ENCODE peak calls at places on chromosomes 5 and 9, in five cellular contexts. U, J, G, N and F are unnamed samples.

GRCh38 chr9:130445268-130445983 is 665 bp downstream of the ASS1 start:
- DNase-seq in N (no peak), G (peak), U (no peak), J (no peak), F (peak)

GRCh38 chr5:91266184-91266705 is 116.9 kb downstream of the ARRDC3 start:
- DNase-seq in J (peak), G (no peak), N (no peak), U (no peak), F (peak)

GRCh38 chr9:136657975-136658848 is 4.5 kb upstream of the EGFL7 start:
- DNase-seq in G (no peak), N (no peak), J (no peak), U (no peak), F (no peak)

GRCh38 chr5:138065102-138065501 is 18.7 kb upstream of the WNT8A start:
- DNase-seq in G (no peak), J (no peak), U (no peak), N (no peak), F (no peak)

GRCh38 chr9:76690575-76691370 is 73.5 kb upstream of the PCA3 start:
- DNase-seq in J (no peak), G (no peak), U (no peak), N (no peak), F (no peak)

GRCh38 chr5:161263186-161263585 is 283.3 kb downstream of the GABRB2 start:
- DNase-seq in J (no peak), N (no peak), U (no peak), G (no peak), F (no peak)

GRCh38 chr5:35860686-35861085 is 4.0 kb downstream of the IL7R start:
- DNase-seq in N (no peak), G (no peak), U (no peak), J (no peak), F (no peak)

GRCh38 chr5:2757563-2758311 is 6.3 kb upstream of the IRX2 start:
- DNase-seq in U (no peak), G (peak), N (no peak), J (no peak), F (no peak)

GRCh38 chr9:20442461-20443319 is 179.6 kb downstream of the MLLT3 start:
- DNase-seq in J (no peak), N (no peak), G (no peak), U (no peak), F (no peak)

GRCh38 chr5:54807421-54807820 is 178.0 kb downstream of the ESM1 start:
- DNase-seq in U (no peak), G (no peak), N (no peak), J (peak), F (no peak)

GRCh38 chr9:92501671-92502393 is 19.5 kb upstream of the ASPN start:
- DNase-seq in U (peak), G (no peak), N (no peak), J (no peak), F (peak)

GRCh38 chr9:77014597-77015263 is 4.7 kb upstream of the FOXB2 start:
- DNase-seq in G (no peak), U (no peak), J (no peak), N (no peak), F (no peak)

GRCh38 chr5:30802961-30803705 is 390.4 kb upstream of the CDH6 start:
- DNase-seq in N (no peak), G (no peak), U (no peak), J (no peak), F (no peak)

GRCh38 chr5:167229751-167230150 is 1061.7 kb upstream of the WWC1 start:
- DNase-seq in U (no peak), N (no peak), J (no peak), G (no peak), F (no peak)

GRCh38 chr9:78620303-78620702 is 323.4 kb downstream of the PSAT1 start:
- DNase-seq in J (no peak), N (no peak), G (no peak), U (no peak), F (no peak)

GRCh38 chr5:115457985-115458384 is 86.6 kb downstream of the FEM1C start:
- DNase-seq in G (no peak), N (no peak), J (no peak), U (no peak), F (no peak)

GRCh38 chr5:173835131-173835530 is 53.0 kb upstream of the CPEB4 start:
- DNase-seq in J (no peak), U (no peak), G (no peak), N (no peak), F (peak)

GRCh38 chr5:124981901-124982300 is 235.5 kb upstream of the ZNF608 start:
- DNase-seq in N (no peak), G (no peak), J (no peak), U (no peak), F (no peak)

GRCh38 chr5:151738125-151738848 is 20.1 kb downstream of the ATOX1 start:
- DNase-seq in J (no peak), N (no peak), G (no peak), U (no peak), F (no peak)

GRCh38 chr5:138466058-138466899 is 1.0 kb downstream of the EGR1 start:
- DNase-seq in N (no peak), J (peak), G (no peak), U (no peak), F (no peak)

GRCh38 chr9:114911167-114911821 is 19.1 kb downstream of the TNFSF8 start:
- DNase-seq in N (no peak), J (peak), U (no peak), G (no peak), F (peak)

GRCh38 chr5:69512740-69513260 is 20.2 kb downstream of the OCLN start:
- DNase-seq in G (no peak), J (peak), N (no peak), U (no peak), F (no peak)

GRCh38 chr9:6632516-6633328 is 12.8 kb downstream of the GLDC start:
- DNase-seq in J (no peak), U (no peak), G (no peak), N (no peak), F (no peak)